ENCODE peak calls at places on chromosomes 12 and 14, in seven cellular contexts. U, T, V, R, A, H and B are unnamed samples.
A peak's percentile ranks its signal among the peaks of the same experiment; 100 is the strongest.

GRCh38 chr12:131598717-131599116 is 112.2 kb upstream of the SFSWAP start:
- DNase-seq in U (no peak), A (no peak), H (no peak), V (no peak), R (no peak), T (no peak), B (no peak)

GRCh38 chr12:20489645-20490044 is 121.3 kb downstream of the PDE3A start:
- DNase-seq in V (no peak), U (no peak), R (no peak), A (no peak), T (no peak), H (no peak), B (no peak)

GRCh38 chr14:91330846-91331245 is 86.3 kb upstream of the GPR68 start:
- DNase-seq in A (no peak), V (no peak), R (no peak), U (peak; percentile 20), T (no peak), H (no peak), B (no peak)

GRCh38 chr12:102062419-102062806 is 622 bp upstream of the WASHC3 start:
- DNase-seq in A (no peak), V (no peak), R (no peak), U (no peak), H (no peak), T (no peak), B (no peak)

GRCh38 chr14:94592457-94592856 is 11.2 kb downstream of the SERPINA5 start:
- DNase-seq in V (no peak), A (no peak), R (no peak), U (no peak), H (no peak), T (no peak), B (no peak)

GRCh38 chr14:38045461-38045860 is 162.2 kb upstream of the SSTR1 start:
- DNase-seq in U (no peak), H (no peak), A (no peak), R (no peak), T (no peak), V (no peak), B (no peak)

GRCh38 chr12:59079029-59079428 is 158.7 kb upstream of the LRIG3 start:
- DNase-seq in U (no peak), H (no peak), A (no peak), V (no peak), T (no peak), R (no peak), B (no peak)

GRCh38 chr12:124923906-124924734 is 9.7 kb upstream of the UBC start:
- DNase-seq in T (no peak), A (no peak), H (no peak), U (no peak), V (no peak), R (no peak), B (no peak)

GRCh38 chr12:91256471-91256870 is 73.9 kb upstream of the DCN start:
- DNase-seq in U (no peak), T (no peak), R (no peak), A (no peak), V (no peak), H (no peak), B (no peak)

GRCh38 chr14:97946291-97946690 is 1149.1 kb downstream of the VRK1 start:
- DNase-seq in T (no peak), R (no peak), U (no peak), V (no peak), H (no peak), A (no peak), B (no peak)